ENCODE peak calls at places on chromosomes 12 and 14, in nine cellular contexts. One of them, this sample, is unnamed.

GRCh38 chr12:48054955-48055821 is 50.7 kb downstream of the SENP1 start:
- DNase-seq in transverse colon: no peak
- DNase-seq in spleen: no peak
- DNase-seq in upper lobe of left lung: no peak
- DNase-seq in mucosa of descending colon: no peak
- DNase-seq in pancreas: no peak
- DNase-seq in GM20000: no peak
- DNase-seq in fibroblast of the aortic adventitia: no peak
- DNase-seq in psoas muscle: no peak
- DNase-seq in this sample: peak

GRCh38 chr12:8553088-8553627 is 12.5 kb upstream of the CLEC4E start:
- DNase-seq in mucosa of descending colon: no peak
- DNase-seq in psoas muscle: no peak
- DNase-seq in transverse colon: no peak
- DNase-seq in pancreas: no peak
- DNase-seq in fibroblast of the aortic adventitia: no peak
- DNase-seq in upper lobe of left lung: no peak
- DNase-seq in spleen: no peak
- DNase-seq in GM20000: no peak
- DNase-seq in this sample: no peak

GRCh38 chr14:33876274-33876673 is 74.6 kb downstream of the EGLN3 start:
- DNase-seq in mucosa of descending colon: no peak
- DNase-seq in transverse colon: no peak
- DNase-seq in GM20000: no peak
- DNase-seq in fibroblast of the aortic adventitia: no peak
- DNase-seq in psoas muscle: no peak
- DNase-seq in spleen: no peak
- DNase-seq in pancreas: no peak
- DNase-seq in upper lobe of left lung: no peak
- DNase-seq in this sample: no peak

GRCh38 chr14:72291908-72292688 is 359.9 kb downstream of the RGS6 start:
- DNase-seq in upper lobe of left lung: no peak
- DNase-seq in spleen: no peak
- DNase-seq in pancreas: peak
- DNase-seq in psoas muscle: no peak
- DNase-seq in GM20000: peak
- DNase-seq in transverse colon: no peak
- DNase-seq in fibroblast of the aortic adventitia: peak
- DNase-seq in mucosa of descending colon: peak
- DNase-seq in this sample: peak

GRCh38 chr12:13195848-13196301 is 651 bp upstream of the EMP1 start:
- DNase-seq in spleen: no peak
- DNase-seq in pancreas: no peak
- DNase-seq in psoas muscle: no peak
- DNase-seq in fibroblast of the aortic adventitia: peak
- DNase-seq in GM20000: no peak
- DNase-seq in upper lobe of left lung: no peak
- DNase-seq in transverse colon: peak
- DNase-seq in mucosa of descending colon: peak
- DNase-seq in this sample: no peak

GRCh38 chr14:77098470-77099353 is 654 bp downstream of the CIPC start:
- DNase-seq in upper lobe of left lung: peak
- DNase-seq in psoas muscle: peak
- DNase-seq in pancreas: peak
- DNase-seq in transverse colon: peak
- DNase-seq in mucosa of descending colon: peak
- DNase-seq in fibroblast of the aortic adventitia: no peak
- DNase-seq in spleen: no peak
- DNase-seq in GM20000: no peak
- DNase-seq in this sample: peak

GRCh38 chr12:122687091-122687490 is 16.1 kb downstream of the HCAR2 start:
- DNase-seq in fibroblast of the aortic adventitia: peak
- DNase-seq in mucosa of descending colon: peak
- DNase-seq in upper lobe of left lung: no peak
- DNase-seq in GM20000: no peak
- DNase-seq in pancreas: no peak
- DNase-seq in psoas muscle: no peak
- DNase-seq in spleen: no peak
- DNase-seq in transverse colon: peak
- DNase-seq in this sample: no peak

GRCh38 chr12:90940872-90941499 is 14.0 kb downstream of the CCER1 start:
- DNase-seq in fibroblast of the aortic adventitia: peak
- DNase-seq in spleen: no peak
- DNase-seq in GM20000: no peak
- DNase-seq in pancreas: no peak
- DNase-seq in psoas muscle: no peak
- DNase-seq in mucosa of descending colon: no peak
- DNase-seq in transverse colon: no peak
- DNase-seq in upper lobe of left lung: no peak
- DNase-seq in this sample: no peak

GRCh38 chr12:113040722-113041168 is 15.8 kb upstream of the DTX1 start:
- DNase-seq in fibroblast of the aortic adventitia: peak
- DNase-seq in psoas muscle: peak
- DNase-seq in mucosa of descending colon: peak
- DNase-seq in spleen: no peak
- DNase-seq in upper lobe of left lung: no peak
- DNase-seq in transverse colon: peak
- DNase-seq in GM20000: no peak
- DNase-seq in pancreas: no peak
- DNase-seq in this sample: no peak

GRCh38 chr14:34179723-34180122 is 228.8 kb upstream of the EGLN3 start:
- DNase-seq in fibroblast of the aortic adventitia: no peak
- DNase-seq in spleen: no peak
- DNase-seq in pancreas: no peak
- DNase-seq in GM20000: no peak
- DNase-seq in psoas muscle: no peak
- DNase-seq in upper lobe of left lung: no peak
- DNase-seq in mucosa of descending colon: no peak
- DNase-seq in transverse colon: no peak
- DNase-seq in this sample: no peak

GRCh38 chr14:70116278-70116677 is 72.5 kb downstream of the SLC8A3 start:
- DNase-seq in pancreas: no peak
- DNase-seq in psoas muscle: no peak
- DNase-seq in fibroblast of the aortic adventitia: no peak
- DNase-seq in spleen: no peak
- DNase-seq in upper lobe of left lung: no peak
- DNase-seq in transverse colon: no peak
- DNase-seq in GM20000: no peak
- DNase-seq in mucosa of descending colon: no peak
- DNase-seq in this sample: no peak

GRCh38 chr14:38837333-38838048 is 265.5 kb downstream of the SEC23A start:
- DNase-seq in pancreas: no peak
- DNase-seq in mucosa of descending colon: peak
- DNase-seq in transverse colon: peak
- DNase-seq in spleen: no peak
- DNase-seq in GM20000: no peak
- DNase-seq in upper lobe of left lung: peak
- DNase-seq in fibroblast of the aortic adventitia: no peak
- DNase-seq in psoas muscle: no peak
- DNase-seq in this sample: no peak

GRCh38 chr14:72856530-72857264 is 37.2 kb downstream of the DPF3 start:
- DNase-seq in fibroblast of the aortic adventitia: no peak
- DNase-seq in spleen: no peak
- DNase-seq in transverse colon: no peak
- DNase-seq in upper lobe of left lung: no peak
- DNase-seq in GM20000: no peak
- DNase-seq in mucosa of descending colon: no peak
- DNase-seq in pancreas: no peak
- DNase-seq in psoas muscle: no peak
- DNase-seq in this sample: no peak

GRCh38 chr14:89479802-89480201 is 62.8 kb upstream of the FOXN3 start:
- DNase-seq in fibroblast of the aortic adventitia: no peak
- DNase-seq in transverse colon: no peak
- DNase-seq in psoas muscle: no peak
- DNase-seq in upper lobe of left lung: no peak
- DNase-seq in GM20000: no peak
- DNase-seq in pancreas: no peak
- DNase-seq in mucosa of descending colon: no peak
- DNase-seq in spleen: no peak
- DNase-seq in this sample: no peak

GRCh38 chr14:51442513-51443175 is 202.6 kb downstream of the TMX1 start:
- DNase-seq in fibroblast of the aortic adventitia: peak
- DNase-seq in psoas muscle: no peak
- DNase-seq in pancreas: no peak
- DNase-seq in upper lobe of left lung: no peak
- DNase-seq in mucosa of descending colon: peak
- DNase-seq in GM20000: no peak
- DNase-seq in transverse colon: no peak
- DNase-seq in spleen: no peak
- DNase-seq in this sample: no peak

GRCh38 chr14:64734990-64735389 is 30.8 kb downstream of the PLEKHG3 start:
- DNase-seq in upper lobe of left lung: no peak
- DNase-seq in psoas muscle: no peak
- DNase-seq in spleen: no peak
- DNase-seq in fibroblast of the aortic adventitia: no peak
- DNase-seq in pancreas: no peak
- DNase-seq in mucosa of descending colon: no peak
- DNase-seq in transverse colon: no peak
- DNase-seq in GM20000: no peak
- DNase-seq in this sample: no peak

GRCh38 chr14:56087824-56088571 is 30.2 kb upstream of the PELI2 start:
- DNase-seq in fibroblast of the aortic adventitia: no peak
- DNase-seq in transverse colon: no peak
- DNase-seq in psoas muscle: no peak
- DNase-seq in GM20000: no peak
- DNase-seq in pancreas: no peak
- DNase-seq in mucosa of descending colon: no peak
- DNase-seq in upper lobe of left lung: no peak
- DNase-seq in spleen: no peak
- DNase-seq in this sample: no peak

GRCh38 chr14:77654001-77654431 is 37.6 kb upstream of the SPTLC2 start:
- DNase-seq in mucosa of descending colon: no peak
- DNase-seq in fibroblast of the aortic adventitia: no peak
- DNase-seq in pancreas: no peak
- DNase-seq in spleen: no peak
- DNase-seq in GM20000: no peak
- DNase-seq in transverse colon: no peak
- DNase-seq in upper lobe of left lung: no peak
- DNase-seq in psoas muscle: no peak
- DNase-seq in this sample: no peak

GRCh38 chr12:59446156-59446555 is 149.7 kb upstream of the SLC16A7 start:
- DNase-seq in transverse colon: no peak
- DNase-seq in psoas muscle: no peak
- DNase-seq in GM20000: no peak
- DNase-seq in mucosa of descending colon: no peak
- DNase-seq in fibroblast of the aortic adventitia: no peak
- DNase-seq in upper lobe of left lung: no peak
- DNase-seq in pancreas: no peak
- DNase-seq in spleen: no peak
- DNase-seq in this sample: no peak

GRCh38 chr12:59444932-59445331 is 150.9 kb upstream of the SLC16A7 start:
- DNase-seq in psoas muscle: no peak
- DNase-seq in mucosa of descending colon: peak
- DNase-seq in pancreas: no peak
- DNase-seq in upper lobe of left lung: no peak
- DNase-seq in GM20000: no peak
- DNase-seq in transverse colon: no peak
- DNase-seq in spleen: no peak
- DNase-seq in fibroblast of the aortic adventitia: peak
- DNase-seq in this sample: peak
- TF ChIP-seq CTCF in psoas muscle: no peak
- TF ChIP-seq CTCF in mucosa of descending colon: no peak
- TF ChIP-seq CTCF in pancreas: no peak
- TF ChIP-seq CTCF in upper lobe of left lung: no peak
- TF ChIP-seq CTCF in GM20000: peak
- TF ChIP-seq CTCF in transverse colon: no peak
- TF ChIP-seq CTCF in spleen: peak
- TF ChIP-seq CTCF in fibroblast of the aortic adventitia: peak
- TF ChIP-seq CTCF in this sample: no peak

DNA sequence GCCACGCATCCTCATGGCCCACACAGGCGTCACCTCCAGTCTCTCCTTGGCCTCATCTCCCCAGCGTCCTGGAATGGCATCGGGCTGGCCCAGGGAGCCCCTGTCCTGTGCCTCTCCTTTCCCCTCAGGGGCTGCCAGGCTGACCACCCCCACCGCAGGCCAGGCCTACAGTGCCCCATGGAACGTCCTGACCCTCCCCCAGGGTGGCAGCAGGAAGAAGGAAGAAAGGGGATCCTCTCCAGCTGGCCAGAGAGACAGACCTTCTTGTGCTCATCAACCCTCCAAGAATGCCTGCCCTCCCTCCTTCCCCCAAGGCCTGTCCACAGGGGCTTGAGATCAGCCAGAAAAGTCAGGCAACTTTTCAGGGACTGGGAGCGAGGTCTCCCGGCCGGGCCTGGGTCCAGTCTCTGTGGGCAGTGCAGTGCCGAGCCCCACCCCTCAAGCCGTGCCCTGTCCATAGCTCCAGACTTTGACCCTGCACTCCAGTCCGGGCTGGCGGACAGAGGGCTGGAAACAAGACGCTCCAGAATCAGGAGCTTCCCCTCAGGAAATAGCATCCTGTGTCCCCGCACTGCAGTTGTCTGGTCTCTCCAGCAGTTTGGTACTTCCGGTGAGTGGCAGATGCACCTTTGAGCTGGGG is at the start of gene DAO:
- DNase-seq in GM20000: no peak
- DNase-seq in spleen: peak
- DNase-seq in psoas muscle: no peak
- DNase-seq in pancreas: no peak
- DNase-seq in mucosa of descending colon: no peak
- DNase-seq in fibroblast of the aortic adventitia: no peak
- DNase-seq in upper lobe of left lung: peak
- DNase-seq in transverse colon: peak
- DNase-seq in this sample: no peak
- TF ChIP-seq CTCF in GM20000: no peak
- TF ChIP-seq CTCF in spleen: no peak
- TF ChIP-seq CTCF in psoas muscle: no peak
- TF ChIP-seq CTCF in pancreas: no peak
- TF ChIP-seq CTCF in mucosa of descending colon: no peak
- TF ChIP-seq CTCF in fibroblast of the aortic adventitia: no peak
- TF ChIP-seq CTCF in upper lobe of left lung: no peak
- TF ChIP-seq CTCF in transverse colon: no peak
- TF ChIP-seq CTCF in this sample: no peak

GRCh38 chr12:129195081-129195480 is 341.8 kb downstream of the GLT1D1 start:
- DNase-seq in psoas muscle: no peak
- DNase-seq in GM20000: no peak
- DNase-seq in fibroblast of the aortic adventitia: no peak
- DNase-seq in mucosa of descending colon: no peak
- DNase-seq in transverse colon: no peak
- DNase-seq in upper lobe of left lung: no peak
- DNase-seq in spleen: no peak
- DNase-seq in pancreas: no peak
- DNase-seq in this sample: no peak
- TF ChIP-seq CTCF in psoas muscle: no peak
- TF ChIP-seq CTCF in GM20000: no peak
- TF ChIP-seq CTCF in fibroblast of the aortic adventitia: no peak
- TF ChIP-seq CTCF in mucosa of descending colon: no peak
- TF ChIP-seq CTCF in transverse colon: no peak
- TF ChIP-seq CTCF in upper lobe of left lung: no peak
- TF ChIP-seq CTCF in spleen: no peak
- TF ChIP-seq CTCF in pancreas: no peak
- TF ChIP-seq CTCF in this sample: no peak

DNA sequence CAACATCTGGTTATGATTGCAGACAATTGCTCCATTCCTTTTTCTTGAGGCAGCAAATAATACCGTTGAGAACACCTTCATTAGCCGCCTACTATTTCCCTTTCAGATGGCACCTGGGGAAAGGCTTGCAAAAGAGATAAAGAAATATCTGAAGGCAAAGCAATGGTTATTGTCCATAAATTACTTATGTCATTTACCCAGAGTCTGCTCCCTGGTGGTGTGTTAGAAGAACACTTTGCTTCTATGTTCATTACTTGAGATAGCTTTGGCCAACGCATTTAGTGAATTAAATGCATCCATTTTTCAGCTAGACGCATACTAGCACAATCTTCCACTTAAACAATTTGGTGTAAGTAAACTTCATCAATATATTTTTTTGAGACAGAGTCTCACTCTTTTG is 377.7 kb downstream of the KCNH5 start:
- DNase-seq in psoas muscle: no peak
- DNase-seq in transverse colon: no peak
- DNase-seq in spleen: no peak
- DNase-seq in pancreas: no peak
- DNase-seq in fibroblast of the aortic adventitia: no peak
- DNase-seq in GM20000: no peak
- DNase-seq in upper lobe of left lung: no peak
- DNase-seq in mucosa of descending colon: no peak
- DNase-seq in this sample: no peak
- TF ChIP-seq CTCF in psoas muscle: no peak
- TF ChIP-seq CTCF in transverse colon: no peak
- TF ChIP-seq CTCF in spleen: no peak
- TF ChIP-seq CTCF in pancreas: no peak
- TF ChIP-seq CTCF in fibroblast of the aortic adventitia: no peak
- TF ChIP-seq CTCF in GM20000: no peak
- TF ChIP-seq CTCF in upper lobe of left lung: no peak
- TF ChIP-seq CTCF in mucosa of descending colon: no peak
- TF ChIP-seq CTCF in this sample: no peak

This sample was measured in activated CD8-positive, alpha-beta T cell treated with anti-CD3 and anti-CD28 coated beads for 36 hours.